ENCODE peak calls at places on chromosomes 2 and 18, in nine cellular contexts. E is effector memory CD4-positive, alpha-beta T cell; J is astrocyte; G is tibial artery; N is small intestine; M is body of pancreas; V is lower lobe of right lung; W is spleen; L is left lung. C is an unnamed sample. For H3K4me1, the result is how much of the 10 kb centered on the place peaks cover.

GRCh38 chr18:60987963-60988362 is 345.3 kb upstream of the CDH20 start:
- DNase-seq in E (no peak), J (peak), G (no peak), N (no peak), M (no peak), V (no peak), W (no peak), L (no peak), C (no peak)

GRCh38 chr2:60519259-60519863 is 34.1 kb downstream of the BCL11A start:
- DNase-seq in E (no peak), J (peak), G (no peak), N (peak), M (peak), V (no peak), W (no peak), L (no peak), C (no peak)

GRCh38 chr2:192333642-192334041 is 138.9 kb upstream of the TMEFF2 start:
- DNase-seq in E (no peak), J (no peak), G (no peak), N (no peak), M (no peak), V (no peak), W (no peak), L (no peak), C (no peak)

GRCh38 chr2:114044985-114045384 is 155.1 kb downstream of the ACTR3 start:
- DNase-seq in E (no peak), J (no peak), G (no peak), N (no peak), M (no peak), V (no peak), W (no peak), L (no peak), C (no peak)

GRCh38 chr2:67872481-67872880 is 190.3 kb downstream of the C1D start:
- DNase-seq in E (no peak), J (peak), G (no peak), N (no peak), M (no peak), V (no peak), W (no peak), L (no peak), C (no peak)

GRCh38 chr2:216632952-216633615 is at the start of gene IGFBP2:
- DNase-seq in E (no peak), J (peak), G (no peak), N (peak), M (peak), V (no peak), W (no peak), L (no peak), C (peak)

GRCh38 chr2:215906458-215906857 is 106.9 kb downstream of the MREG start:
- DNase-seq in E (no peak), J (no peak), G (no peak), N (no peak), M (no peak), V (no peak), W (no peak), L (no peak), C (no peak)

GRCh38 chr2:215695876-215696275 is 260.0 kb upstream of the FN1 start:
- DNase-seq in E (no peak), J (no peak), G (no peak), N (no peak), M (no peak), V (no peak), W (no peak), L (no peak), C (no peak)

GRCh38 chr2:84904717-84905174 is 710 bp upstream of the TMSB10 start:
- DNase-seq in E (no peak), J (peak), G (peak), N (peak), M (peak), V (peak), W (peak), L (peak), C (no peak)

GRCh38 chr2:68556384-68556783 is 87.0 kb upstream of the PROKR1 start:
- DNase-seq in E (no peak), J (peak), G (no peak), N (no peak), M (no peak), V (no peak), W (no peak), L (no peak), C (no peak)

GRCh38 chr2:240997856-240998705 is at the start of gene SNED1:
- DNase-seq in E (peak), J (peak), G (peak), N (peak), M (peak), V (peak), W (peak), L (peak), C (peak)

GRCh38 chr2:32128636-32129035 is 37.0 kb upstream of the SLC30A6 start:
- DNase-seq in E (no peak), J (no peak), G (no peak), N (no peak), M (no peak), V (no peak), W (no peak), L (no peak), C (no peak)

GRCh38 chr18:63603772-63604171 is 16.6 kb downstream of the SERPINB13 start:
- DNase-seq in E (no peak), J (peak), G (no peak), N (no peak), M (no peak), V (no peak), W (no peak), L (no peak), C (no peak)

GRCh38 chr2:18829331-18829902 is 240.0 kb upstream of the NT5C1B start:
- DNase-seq in E (no peak), J (peak), G (no peak), N (no peak), M (peak), V (no peak), W (no peak), L (no peak), C (no peak)

GRCh38 chr2:88053301-88053700 is 2.3 kb downstream of the KRCC1 start:
- DNase-seq in E (no peak), J (peak), G (peak), N (no peak), M (peak), V (no peak), W (no peak), L (no peak), C (no peak)

GRCh38 chr2:137862651-137863050 is 101.6 kb upstream of the HNMT start:
- DNase-seq in E (no peak), J (no peak), G (no peak), N (no peak), M (no peak), V (no peak), W (no peak), L (no peak), C (no peak)

GRCh38 chr2:203045867-203046266 is 31.2 kb downstream of the NBEAL1 start:
- DNase-seq in E (no peak), J (no peak), G (no peak), N (no peak), M (no peak), V (no peak), W (no peak), L (no peak), C (no peak)

GRCh38 chr2:203040966-203041521 is 26.4 kb downstream of the NBEAL1 start:
- DNase-seq in E (no peak), J (no peak), G (no peak), N (peak), M (no peak), V (no peak), W (no peak), L (no peak), C (no peak)

GRCh38 chr2:203038586-203038985 is 23.9 kb downstream of the NBEAL1 start:
- DNase-seq in E (no peak), J (no peak), G (no peak), N (no peak), M (no peak), V (no peak), W (no peak), L (no peak), C (no peak)

GRCh38 chr2:203037026-203037425 is 22.4 kb downstream of the NBEAL1 start:
- DNase-seq in E (no peak), J (no peak), G (no peak), N (no peak), M (no peak), V (no peak), W (no peak), L (no peak), C (no peak)

GRCh38 chr2:203042178-203042577 is 27.5 kb downstream of the NBEAL1 start:
- DNase-seq in E (no peak), J (no peak), G (no peak), N (no peak), M (no peak), V (no peak), W (no peak), L (no peak), C (no peak)
- H3K4me1 ChIP-seq in E (under half), J (under half), G (half or more), N (under half), M (under half), V (under half), W (under half), L (under half), C (under half)

GRCh38 chr18:25282282-25282681 is 69.7 kb downstream of the ZNF521 start:
- DNase-seq in E (no peak), J (no peak), G (no peak), N (no peak), M (peak), V (peak), W (no peak), L (no peak), C (no peak)
- H3K4me1 ChIP-seq in E (under half), J (under half), G (under half), N (under half), M (under half), V (under half), W (under half), L (under half), C (under half)

DNA sequence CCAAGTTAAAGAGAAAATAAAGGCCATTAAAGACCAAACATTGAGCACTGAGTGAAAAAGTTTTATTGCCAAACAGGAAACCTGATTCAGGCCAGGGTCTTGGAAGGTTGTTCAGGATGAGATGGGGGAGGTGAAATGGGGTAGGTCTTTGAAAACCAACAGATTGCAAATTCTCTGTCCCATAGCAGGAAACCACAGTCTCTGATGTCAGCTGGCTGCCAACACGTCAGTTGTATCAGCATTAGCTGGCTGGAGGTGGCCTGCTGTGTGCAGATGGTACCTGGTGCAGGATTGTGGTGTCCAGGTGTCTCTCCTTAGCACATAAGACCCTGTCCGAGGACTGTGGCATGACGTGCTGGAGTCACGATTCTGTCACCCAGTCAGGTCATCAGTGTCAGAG is 106.3 kb downstream of the MSH2 start:
- DNase-seq in E (no peak), J (no peak), G (no peak), N (no peak), M (no peak), V (no peak), W (no peak), L (no peak), C (no peak)
- H3K4me1 ChIP-seq in E (under half), J (under half), G (under half), N (under half), M (under half), V (under half), W (under half), L (under half), C (under half)

DNA sequence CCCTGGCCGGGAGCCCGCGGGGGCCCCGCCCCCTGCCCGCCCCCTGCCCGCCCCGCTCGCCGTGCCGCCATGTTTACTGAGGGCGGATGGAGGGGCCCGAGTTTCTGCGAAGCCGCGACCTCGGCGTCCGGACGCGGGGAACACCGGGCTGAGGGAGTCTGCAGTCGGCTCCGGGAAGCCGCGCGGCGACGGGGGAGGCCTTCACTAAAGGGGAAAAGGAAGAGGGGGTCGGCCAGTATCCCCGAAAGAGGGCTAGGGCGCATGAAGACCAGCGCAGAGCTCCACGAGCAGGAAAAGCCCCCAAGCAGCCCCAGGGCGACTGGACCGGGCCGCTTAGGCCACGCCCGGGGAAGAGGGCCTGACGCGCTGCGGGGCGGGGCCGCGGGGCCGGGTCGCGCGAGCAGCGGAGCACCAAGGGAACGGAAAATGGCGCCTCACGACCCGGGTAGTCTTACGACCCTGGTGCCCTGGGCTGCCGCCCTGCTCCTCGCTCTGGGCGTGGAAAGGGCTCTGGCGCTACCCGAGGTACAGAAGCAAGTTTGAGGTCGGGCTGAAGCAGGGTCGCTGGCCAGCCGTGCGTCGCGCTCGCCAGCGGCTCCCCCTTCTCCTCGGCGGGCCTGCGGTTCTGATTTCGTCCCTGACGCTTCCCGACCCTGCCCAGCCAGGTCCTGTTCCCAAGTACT is at the start of the genes ATRAID and SLC5A6:
- DNase-seq in E (peak), J (peak), G (peak), N (peak), M (peak), V (peak), W (peak), L (peak), C (peak)
- H3K4me1 ChIP-seq in E (under half), J (under half), G (under half), N (under half), M (under half), V (under half), W (under half), L (under half), C (under half)

DNA sequence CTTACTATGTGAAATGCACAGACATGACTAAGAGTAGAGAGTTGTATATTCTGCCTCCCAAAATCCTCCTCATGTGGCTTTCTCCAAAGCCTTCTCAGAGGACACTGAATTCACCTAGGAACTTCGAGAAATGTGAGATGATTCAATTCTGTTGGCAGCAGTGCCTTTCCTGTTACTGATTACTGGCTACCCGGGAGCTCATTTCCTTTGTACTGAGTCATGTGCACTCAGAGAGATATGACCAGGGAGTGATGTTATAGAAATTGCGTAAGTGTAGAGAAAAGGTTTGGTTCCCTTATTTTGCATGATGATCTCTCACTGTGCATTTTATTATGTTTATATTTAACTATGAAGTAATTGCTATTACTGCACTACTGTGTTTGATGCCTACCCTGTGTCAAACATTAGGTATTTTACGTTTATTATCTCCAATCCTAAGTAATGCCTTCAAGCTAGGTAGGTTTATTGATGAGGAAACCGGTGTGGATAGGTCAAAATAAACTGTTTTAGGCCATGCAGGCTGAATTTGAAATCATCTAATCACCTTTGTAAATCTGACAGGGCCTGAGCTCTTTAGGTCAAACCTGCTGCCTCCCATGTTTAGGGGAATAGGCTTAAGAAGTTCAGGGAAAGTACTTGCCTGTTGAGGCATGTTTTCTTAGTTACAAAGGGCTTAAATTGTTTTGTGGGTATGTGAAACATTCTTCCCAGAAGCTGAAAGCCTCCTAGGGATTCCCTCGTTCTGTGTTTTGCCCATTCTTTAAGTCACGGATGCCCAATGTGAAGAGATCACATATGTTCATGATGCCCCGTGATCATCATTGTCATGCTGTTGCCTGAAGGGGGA is 86.8 kb downstream of the FMNL2 start:
- DNase-seq in E (no peak), J (peak), G (peak), N (peak), M (peak), V (no peak), W (no peak), L (no peak), C (peak)
- H3K4me1 ChIP-seq in E (under half), J (under half), G (under half), N (under half), M (under half), V (under half), W (under half), L (half or more), C (under half)

DNA sequence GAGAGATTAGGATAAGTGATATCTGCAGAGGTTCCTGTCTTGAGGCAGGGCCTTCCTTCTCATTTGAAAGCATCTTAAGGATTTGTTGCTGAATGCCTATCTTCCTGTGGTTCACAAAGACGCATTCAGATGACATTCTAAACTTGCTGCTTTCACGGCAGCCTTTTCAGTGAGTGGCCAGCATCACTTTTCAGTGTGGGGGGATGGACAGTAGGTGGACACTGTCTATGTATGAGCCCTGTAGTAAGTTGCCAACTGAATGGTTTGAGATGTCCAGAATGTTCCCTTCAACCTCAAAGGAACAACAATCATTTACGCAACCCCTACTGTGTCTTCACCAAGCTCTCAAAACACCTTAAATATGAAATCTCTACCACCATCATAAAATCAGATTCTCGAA is 46.6 kb downstream of the SETBP1 start:
- DNase-seq in E (no peak), J (no peak), G (no peak), N (no peak), M (no peak), V (no peak), W (no peak), L (no peak), C (no peak)
- H3K4me1 ChIP-seq in E (under half), J (under half), G (half or more), N (under half), M (under half), V (half or more), W (half or more), L (under half), C (under half)

DNA sequence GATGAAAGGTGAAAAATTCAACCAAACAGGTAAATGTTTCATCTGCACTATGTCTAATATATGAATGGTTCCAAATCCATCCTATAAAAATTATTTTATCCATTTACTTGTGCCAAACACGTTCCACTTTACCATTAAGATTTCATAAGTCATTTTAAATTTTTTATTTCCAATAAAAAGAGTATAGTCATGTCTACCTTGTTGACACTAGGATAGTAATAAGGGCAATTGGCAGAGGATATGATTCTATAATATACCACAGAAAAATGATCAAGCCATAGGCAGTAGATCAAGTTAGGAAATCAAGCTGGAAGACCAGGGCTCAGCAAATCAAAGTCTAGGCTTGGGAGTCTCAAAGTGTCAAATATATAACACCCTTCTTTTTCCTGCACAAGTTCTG is 384.3 kb downstream of the METTL4 start:
- DNase-seq in E (no peak), J (no peak), G (no peak), N (no peak), M (no peak), V (no peak), W (no peak), L (no peak), C (no peak)
- H3K4me1 ChIP-seq in E (under half), J (under half), G (under half), N (under half), M (under half), V (under half), W (under half), L (under half), C (under half)

GRCh38 chr2:224947566-224947965 is 94.7 kb downstream of the DOCK10 start:
- DNase-seq in E (no peak), J (no peak), G (no peak), N (no peak), M (no peak), V (no peak), W (no peak), L (no peak), C (no peak)

GRCh38 chr2:224941958-224942357 is 100.3 kb downstream of the DOCK10 start:
- DNase-seq in E (no peak), J (no peak), G (no peak), N (no peak), M (no peak), V (no peak), W (no peak), L (no peak), C (no peak)

GRCh38 chr2:224945134-224945533 is 97.1 kb downstream of the DOCK10 start:
- DNase-seq in E (no peak), J (no peak), G (no peak), N (no peak), M (no peak), V (no peak), W (no peak), L (no peak), C (no peak)

GRCh38 chr2:224946911-224947310 is 95.4 kb downstream of the DOCK10 start:
- DNase-seq in E (no peak), J (peak), G (no peak), N (peak), M (no peak), V (no peak), W (no peak), L (no peak), C (no peak)

DNA sequence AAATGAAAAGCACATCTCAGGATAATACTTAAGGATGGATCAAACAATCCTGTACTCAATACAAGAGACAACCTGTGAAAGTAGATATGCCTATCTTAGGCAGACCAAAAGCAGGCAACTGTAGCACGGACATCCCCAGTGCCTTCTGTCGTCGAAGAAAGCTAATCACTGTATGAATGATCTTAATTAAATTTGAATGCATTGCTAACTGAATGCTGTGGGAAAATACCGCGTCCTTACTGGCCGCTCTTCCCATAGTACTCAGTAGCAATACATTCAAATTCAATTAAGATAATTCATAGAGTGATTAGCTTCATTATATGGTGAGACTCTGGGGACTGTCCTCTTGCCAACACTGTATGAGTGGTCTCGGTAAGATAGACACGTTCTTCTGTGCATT is 97.6 kb downstream of the DOCK10 start:
- DNase-seq in E (no peak), J (no peak), G (no peak), N (no peak), M (no peak), V (no peak), W (no peak), L (no peak), C (no peak)
- H3K4me1 ChIP-seq in E (under half), J (under half), G (half or more), N (under half), M (under half), V (under half), W (half or more), L (half or more), C (under half)